ENCODE peak calls at places on chromosomes 11 and 22, in eight cellular contexts. H, P, C, K, S, X, B and E are unnamed samples.

GRCh38 chr11:124886476-124886875 is 11.2 kb downstream of the ROBO4 start:
- DNase-seq in S (no peak), P (no peak), X (no peak), K (no peak), C (no peak), H (no peak), B (no peak), E (no peak)

GRCh38 chr11:1155274-1155693 is 2.5 kb upstream of the MUC5AC start:
- DNase-seq in S (no peak), K (no peak), B (no peak), H (peak; percentile 24), P (no peak), X (no peak), C (no peak), E (no peak)

GRCh38 chr11:68854273-68854958 is 12.7 kb upstream of the CPT1A start:
- DNase-seq in H (no peak), B (no peak), S (no peak), K (no peak), X (no peak), P (no peak), C (no peak), E (no peak)

GRCh38 chr11:64916040-64916847 is 765 bp downstream of the ATG2A start:
- DNase-seq in S (peak; percentile 55), C (peak; percentile 43), K (peak; percentile 41), X (no peak), P (no peak), H (peak; percentile 46), B (no peak), E (no peak)

GRCh38 chr22:20192972-20193760 is 42.3 kb upstream of the CCDC188 start:
- DNase-seq in B (no peak), C (no peak), X (no peak), S (no peak), P (no peak), K (no peak), H (no peak), E (no peak)

GRCh38 chr22:24232124-24232523 is 12.8 kb downstream of the GGT5 start:
- DNase-seq in H (no peak), P (no peak), X (no peak), B (no peak), C (no peak), S (no peak), K (no peak), E (no peak)

GRCh38 chr11:108709741-108710140 is 44.9 kb downstream of the DDX10 start:
- DNase-seq in H (no peak), P (no peak), K (no peak), X (no peak), B (no peak), C (no peak), S (no peak), E (no peak)

GRCh38 chr11:47409440-47410403 is 1.3 kb downstream of the SLC39A13 start:
- DNase-seq in S (no peak), K (no peak), C (no peak), H (peak; percentile 32), X (no peak), P (no peak), B (no peak), E (no peak)

GRCh38 chr11:75323609-75324008 is 27.9 kb downstream of the ARRB1 start:
- DNase-seq in K (no peak), X (no peak), C (no peak), S (no peak), B (no peak), H (peak; percentile 27), P (no peak), E (no peak)

GRCh38 chr11:85947431-85948272 is 92.5 kb downstream of the CCDC83 start:
- DNase-seq in S (no peak), C (peak; percentile 97), B (peak; percentile 83), H (peak; percentile 88), K (peak; percentile 44), P (no peak), X (no peak), E (no peak)

GRCh38 chr22:47188337-47189055 is 426.0 kb downstream of the TBC1D22A start:
- DNase-seq in C (no peak), K (no peak), X (no peak), H (no peak), B (no peak), S (no peak), P (no peak), E (no peak)

GRCh38 chr22:28283025-28283654 is 364.1 kb upstream of the PITPNB start:
- DNase-seq in P (no peak), K (no peak), S (no peak), H (no peak), B (peak; percentile 74), C (peak; percentile 52), X (no peak), E (no peak)

GRCh38 chr11:95515379-95515778 is 274.2 kb downstream of the FAM76B start:
- DNase-seq in X (no peak), C (peak; percentile 12), H (peak; percentile 77), S (no peak), K (no peak), B (no peak), P (no peak), E (no peak)

GRCh38 chr22:30892286-30892685 is 76.3 kb downstream of the MORC2 start:
- DNase-seq in S (no peak), X (no peak), B (no peak), P (no peak), C (no peak), H (no peak), K (no peak), E (no peak)

GRCh38 chr11:121722431-121723256 is 269.9 kb upstream of the SORL1-AS1 start:
- DNase-seq in X (no peak), P (peak; percentile 88), S (no peak), B (peak; percentile 98), K (no peak), C (peak; percentile 99), H (peak; percentile 17), E (no peak)

GRCh38 chr22:35811670-35812069 is 94.0 kb downstream of the APOL5 start:
- DNase-seq in S (no peak), P (no peak), H (no peak), B (no peak), K (no peak), X (no peak), C (no peak), E (no peak)

GRCh38 chr11:126060651-126061220 is 1.9 kb downstream of the CDON start:
- DNase-seq in H (no peak), X (no peak), K (no peak), B (no peak), P (peak; percentile 30), C (no peak), S (no peak), E (no peak)

GRCh38 chr22:37383342-37383741 is 43.9 kb downstream of the ELFN2 start:
- DNase-seq in C (no peak), K (no peak), X (no peak), P (no peak), S (no peak), H (no peak), B (no peak), E (no peak)

GRCh38 chr11:33912405-33913361 is 20.8 kb upstream of the LMO2 start:
- DNase-seq in X (no peak), C (peak; percentile 87), K (peak; percentile 84), H (peak; percentile 95), S (no peak), P (peak; percentile 88), B (peak; percentile 85), E (no peak)

GRCh38 chr11:88480217-88480616 is 142.7 kb upstream of the CTSC start:
- DNase-seq in P (no peak), K (no peak), X (no peak), H (peak; percentile 55), S (no peak), B (peak; percentile 86), C (peak; percentile 75), E (no peak)

GRCh38 chr11:105361651-105362050 is 222.1 kb upstream of the CARD18 start:
- DNase-seq in P (no peak), C (no peak), H (peak; percentile 76), B (no peak), K (no peak), X (no peak), S (no peak), E (no peak)

GRCh38 chr22:32534252-32535215 is 59.9 kb downstream of the FBXO7 start:
- DNase-seq in X (no peak), H (no peak), B (no peak), P (no peak), C (no peak), K (no peak), S (no peak), E (no peak)

GRCh38 chr11:13311570-13311969 is 34.0 kb downstream of the BMAL1 start:
- DNase-seq in K (no peak), X (no peak), S (no peak), B (no peak), C (no peak), P (no peak), H (peak; percentile 76), E (no peak)

GRCh38 chr11:75078233-75078632 is 18.4 kb downstream of the OR2AT4 start:
- DNase-seq in S (no peak), H (no peak), X (no peak), C (no peak), K (no peak), B (peak; percentile 3), P (no peak), E (no peak)

GRCh38 chr22:48227341-48228018 is 1465.0 kb downstream of the TBC1D22A start:
- DNase-seq in P (no peak), H (no peak), K (no peak), B (no peak), S (no peak), X (no peak), C (no peak), E (no peak)

GRCh38 chr11:119023741-119024140 is 5.2 kb downstream of the TRAPPC4 start:
- DNase-seq in X (no peak), H (no peak), P (no peak), C (no peak), K (no peak), S (no peak), B (no peak), E (no peak)

GRCh38 chr11:106950067-106950491 is 68.2 kb downstream of the GUCY1A2 start:
- DNase-seq in C (no peak), X (no peak), K (no peak), B (no peak), S (no peak), H (peak; percentile 95), P (peak; percentile 87), E (no peak)

GRCh38 chr11:113896156-113896879 is 8.3 kb upstream of the HTR3B start:
- DNase-seq in C (peak; percentile 45), B (peak; percentile 35), S (peak; percentile 42), P (peak; percentile 82), K (peak; percentile 72), X (no peak), H (no peak), E (no peak)

GRCh38 chr11:74754507-74755255 is 6.0 kb downstream of the RNF169 start:
- DNase-seq in K (no peak), B (peak; percentile 81), H (peak; percentile 98), C (peak; percentile 92), X (peak; percentile 17), P (no peak), S (no peak), E (no peak)

GRCh38 chr11:85663781-85664560 is 958 bp downstream of the CREBZF start:
- DNase-seq in S (peak; percentile 91), P (peak; percentile 68), K (peak; percentile 79), B (peak; percentile 60), H (peak; percentile 39), X (peak; percentile 35), C (peak; percentile 60), E (peak; percentile 7)

GRCh38 chr22:17698948-17699347 is 60.4 kb downstream of the BCL2L13 start:
- DNase-seq in C (no peak), S (no peak), P (no peak), H (no peak), X (no peak), K (no peak), B (no peak), E (no peak)